ENCODE peak calls at places on chromosomes 3 and 15, in ten cellular contexts. One of them, this sample, is unnamed.

GRCh38 chr3:126401611-126402160 is 7.0 kb downstream of the CFAP100 start:
- DNase-seq in fibroblast of mammary gland: no peak
- DNase-seq in Calu3: no peak
- DNase-seq in body of pancreas: no peak
- DNase-seq in GM13977: no peak
- DNase-seq in ovary: no peak
- DNase-seq in esophagus squamous epithelium: no peak
- DNase-seq in HepG2: no peak
- DNase-seq in cardiac fibroblast: no peak
- DNase-seq in left lung: no peak
- DNase-seq in this sample: no peak

GRCh38 chr15:76059320-76060097 is at the start of gene TMEM266:
- DNase-seq in fibroblast of mammary gland: no peak
- DNase-seq in Calu3: peak; percentile 57
- DNase-seq in body of pancreas: peak; percentile 67
- DNase-seq in GM13977: peak; percentile 88
- DNase-seq in ovary: peak; percentile 31
- DNase-seq in esophagus squamous epithelium: no peak
- DNase-seq in HepG2: no peak
- DNase-seq in cardiac fibroblast: peak; percentile 9
- DNase-seq in left lung: peak; percentile 35
- DNase-seq in this sample: peak; percentile 80

GRCh38 chr3:53513556-53514190 is 19.3 kb downstream of the CACNA1D start:
- DNase-seq in fibroblast of mammary gland: peak; percentile 4
- DNase-seq in Calu3: peak; percentile 22
- DNase-seq in body of pancreas: no peak
- DNase-seq in GM13977: peak; percentile 37
- DNase-seq in ovary: no peak
- DNase-seq in esophagus squamous epithelium: no peak
- DNase-seq in HepG2: peak; percentile 25
- DNase-seq in cardiac fibroblast: no peak
- DNase-seq in left lung: no peak
- DNase-seq in this sample: no peak

GRCh38 chr15:76197703-76198455 is 113.4 kb downstream of the ETFA start:
- DNase-seq in fibroblast of mammary gland: no peak
- DNase-seq in Calu3: peak; percentile 73
- DNase-seq in body of pancreas: no peak
- DNase-seq in GM13977: no peak
- DNase-seq in ovary: no peak
- DNase-seq in esophagus squamous epithelium: no peak
- DNase-seq in HepG2: no peak
- DNase-seq in cardiac fibroblast: no peak
- DNase-seq in left lung: no peak
- DNase-seq in this sample: no peak

GRCh38 chr3:149480326-149481017 is 6.0 kb downstream of the TM4SF4 start:
- DNase-seq in fibroblast of mammary gland: peak; percentile 91
- DNase-seq in Calu3: peak; percentile 97
- DNase-seq in body of pancreas: peak; percentile 91
- DNase-seq in GM13977: peak; percentile 75
- DNase-seq in ovary: peak; percentile 70
- DNase-seq in esophagus squamous epithelium: peak; percentile 9
- DNase-seq in HepG2: peak; percentile 85
- DNase-seq in cardiac fibroblast: peak; percentile 92
- DNase-seq in left lung: peak; percentile 83
- DNase-seq in this sample: peak; percentile 83

GRCh38 chr15:45333550-45333949 is 44.8 kb downstream of the GATM start:
- DNase-seq in fibroblast of mammary gland: peak; percentile 38
- DNase-seq in Calu3: peak; percentile 26
- DNase-seq in body of pancreas: no peak
- DNase-seq in GM13977: no peak
- DNase-seq in ovary: peak; percentile 68
- DNase-seq in esophagus squamous epithelium: no peak
- DNase-seq in HepG2: peak; percentile 53
- DNase-seq in cardiac fibroblast: peak; percentile 31
- DNase-seq in left lung: no peak
- DNase-seq in this sample: no peak

GRCh38 chr15:91117375-91117774 is 17.3 kb downstream of the SV2B start:
- DNase-seq in fibroblast of mammary gland: no peak
- DNase-seq in Calu3: no peak
- DNase-seq in body of pancreas: no peak
- DNase-seq in GM13977: no peak
- DNase-seq in ovary: no peak
- DNase-seq in esophagus squamous epithelium: no peak
- DNase-seq in HepG2: no peak
- DNase-seq in cardiac fibroblast: no peak
- DNase-seq in left lung: no peak
- DNase-seq in this sample: no peak

GRCh38 chr3:99895706-99896441 is 78.2 kb downstream of the CMSS1 start:
- DNase-seq in fibroblast of mammary gland: peak; percentile 94
- DNase-seq in Calu3: no peak
- DNase-seq in body of pancreas: no peak
- DNase-seq in GM13977: no peak
- DNase-seq in ovary: no peak
- DNase-seq in esophagus squamous epithelium: no peak
- DNase-seq in HepG2: peak; percentile 82
- DNase-seq in cardiac fibroblast: peak; percentile 71
- DNase-seq in left lung: no peak
- DNase-seq in this sample: no peak

GRCh38 chr15:99474981-99475753 is 90.6 kb upstream of the MEF2A start:
- DNase-seq in fibroblast of mammary gland: no peak
- DNase-seq in Calu3: no peak
- DNase-seq in body of pancreas: no peak
- DNase-seq in GM13977: no peak
- DNase-seq in ovary: no peak
- DNase-seq in esophagus squamous epithelium: no peak
- DNase-seq in HepG2: no peak
- DNase-seq in cardiac fibroblast: peak; percentile 32
- DNase-seq in left lung: no peak
- DNase-seq in this sample: no peak

GRCh38 chr3:71341721-71342120 is 241.8 kb downstream of the FOXP1 start:
- DNase-seq in fibroblast of mammary gland: peak; percentile 83
- DNase-seq in Calu3: no peak
- DNase-seq in body of pancreas: no peak
- DNase-seq in GM13977: no peak
- DNase-seq in ovary: no peak
- DNase-seq in esophagus squamous epithelium: no peak
- DNase-seq in HepG2: no peak
- DNase-seq in cardiac fibroblast: peak; percentile 73
- DNase-seq in left lung: no peak
- DNase-seq in this sample: no peak

GRCh38 chr3:72892081-72892763 is 4.4 kb downstream of the GXYLT2 start:
- DNase-seq in fibroblast of mammary gland: peak; percentile 98
- DNase-seq in Calu3: no peak
- DNase-seq in body of pancreas: no peak
- DNase-seq in GM13977: no peak
- DNase-seq in ovary: peak; percentile 53
- DNase-seq in esophagus squamous epithelium: no peak
- DNase-seq in HepG2: peak; percentile 56
- DNase-seq in cardiac fibroblast: peak; percentile 93
- DNase-seq in left lung: no peak
- DNase-seq in this sample: no peak

GRCh38 chr3:72890166-72890925 is 2.5 kb downstream of the GXYLT2 start:
- DNase-seq in fibroblast of mammary gland: no peak
- DNase-seq in Calu3: no peak
- DNase-seq in body of pancreas: no peak
- DNase-seq in GM13977: no peak
- DNase-seq in ovary: no peak
- DNase-seq in esophagus squamous epithelium: no peak
- DNase-seq in HepG2: peak; percentile 11
- DNase-seq in cardiac fibroblast: no peak
- DNase-seq in left lung: no peak
- DNase-seq in this sample: no peak

GRCh38 chr3:72892870-72893269 is 5.0 kb downstream of the GXYLT2 start:
- DNase-seq in fibroblast of mammary gland: peak; percentile 11
- DNase-seq in Calu3: no peak
- DNase-seq in body of pancreas: no peak
- DNase-seq in GM13977: no peak
- DNase-seq in ovary: no peak
- DNase-seq in esophagus squamous epithelium: no peak
- DNase-seq in HepG2: peak; percentile 33
- DNase-seq in cardiac fibroblast: no peak
- DNase-seq in left lung: no peak
- DNase-seq in this sample: no peak

GRCh38 chr3:72889310-72890165 is 1.7 kb downstream of the GXYLT2 start:
- DNase-seq in fibroblast of mammary gland: no peak
- DNase-seq in Calu3: no peak
- DNase-seq in body of pancreas: no peak
- DNase-seq in GM13977: no peak
- DNase-seq in ovary: peak; percentile 34
- DNase-seq in esophagus squamous epithelium: no peak
- DNase-seq in HepG2: no peak
- DNase-seq in cardiac fibroblast: no peak
- DNase-seq in left lung: no peak
- DNase-seq in this sample: no peak

DNA sequence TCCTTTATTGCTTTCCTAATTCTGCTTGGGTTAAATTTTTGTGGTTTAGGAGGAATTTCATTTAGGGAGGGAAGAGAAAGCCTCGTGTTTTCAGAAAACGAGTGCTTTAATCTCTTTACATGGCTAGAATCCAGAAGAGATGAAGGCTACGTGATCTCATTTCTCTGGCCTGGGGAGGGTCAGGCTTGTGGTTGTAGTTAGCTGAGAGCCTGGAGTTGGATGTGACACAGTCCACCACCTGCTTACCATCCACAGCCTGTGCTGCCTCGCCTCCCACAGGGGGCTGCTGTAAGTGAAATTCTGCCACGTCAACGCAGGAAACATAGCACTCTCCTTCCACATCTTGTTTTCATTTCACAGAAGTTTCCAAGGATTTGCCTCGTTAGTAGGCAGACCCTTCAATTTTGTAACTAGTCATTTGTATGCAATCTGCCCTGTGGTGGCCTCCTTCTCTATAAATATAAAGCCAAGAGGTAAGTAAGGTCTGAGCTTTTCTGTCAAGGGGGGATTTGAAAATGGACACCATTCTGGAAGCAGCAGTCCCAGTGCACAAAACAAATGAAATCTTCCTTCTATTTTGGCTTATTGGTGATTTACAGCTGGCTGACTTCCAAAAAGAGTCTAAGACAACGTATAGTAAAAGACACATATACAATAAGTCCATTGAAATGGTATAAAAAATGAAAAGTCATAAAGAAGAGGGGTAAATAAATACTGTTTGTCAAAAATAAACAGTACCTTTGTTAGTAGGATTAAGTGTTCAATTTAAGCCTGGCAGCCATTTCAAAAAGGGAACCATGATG is 3.4 kb downstream of the GXYLT2 start:
- DNase-seq in fibroblast of mammary gland: peak; percentile 99
- DNase-seq in Calu3: no peak
- DNase-seq in body of pancreas: no peak
- DNase-seq in GM13977: no peak
- DNase-seq in ovary: peak; percentile 82
- DNase-seq in esophagus squamous epithelium: no peak
- DNase-seq in HepG2: peak; percentile 46
- DNase-seq in cardiac fibroblast: peak; percentile 98
- DNase-seq in left lung: peak; percentile 44
- DNase-seq in this sample: no peak
- TF ChIP-seq CTCF in fibroblast of mammary gland: peak; percentile 22
- TF ChIP-seq CTCF in Calu3: no peak
- TF ChIP-seq CTCF in body of pancreas: no peak
- TF ChIP-seq CTCF in GM13977: no peak
- TF ChIP-seq CTCF in ovary: no peak
- TF ChIP-seq CTCF in esophagus squamous epithelium: no peak
- TF ChIP-seq CTCF in HepG2: peak; percentile 23
- TF ChIP-seq CTCF in cardiac fibroblast: peak; percentile 19
- TF ChIP-seq CTCF in left lung: no peak
- TF ChIP-seq CTCF in this sample: no peak

GRCh38 chr3:124620600-124621063 is 109.6 kb upstream of the UMPS start:
- DNase-seq in fibroblast of mammary gland: peak; percentile 33
- DNase-seq in Calu3: peak; percentile 26
- DNase-seq in body of pancreas: peak; percentile 37
- DNase-seq in GM13977: peak; percentile 17
- DNase-seq in ovary: peak; percentile 23
- DNase-seq in esophagus squamous epithelium: no peak
- DNase-seq in HepG2: peak; percentile 96
- DNase-seq in cardiac fibroblast: peak; percentile 51
- DNase-seq in left lung: peak; percentile 52
- DNase-seq in this sample: peak; percentile 47
- TF ChIP-seq CTCF in fibroblast of mammary gland: no peak
- TF ChIP-seq CTCF in Calu3: no peak
- TF ChIP-seq CTCF in body of pancreas: peak; percentile 37
- TF ChIP-seq CTCF in GM13977: peak; percentile 39
- TF ChIP-seq CTCF in ovary: no peak
- TF ChIP-seq CTCF in esophagus squamous epithelium: no peak
- TF ChIP-seq CTCF in HepG2: no peak
- TF ChIP-seq CTCF in cardiac fibroblast: no peak
- TF ChIP-seq CTCF in left lung: no peak
- TF ChIP-seq CTCF in this sample: peak; percentile 42

DNA sequence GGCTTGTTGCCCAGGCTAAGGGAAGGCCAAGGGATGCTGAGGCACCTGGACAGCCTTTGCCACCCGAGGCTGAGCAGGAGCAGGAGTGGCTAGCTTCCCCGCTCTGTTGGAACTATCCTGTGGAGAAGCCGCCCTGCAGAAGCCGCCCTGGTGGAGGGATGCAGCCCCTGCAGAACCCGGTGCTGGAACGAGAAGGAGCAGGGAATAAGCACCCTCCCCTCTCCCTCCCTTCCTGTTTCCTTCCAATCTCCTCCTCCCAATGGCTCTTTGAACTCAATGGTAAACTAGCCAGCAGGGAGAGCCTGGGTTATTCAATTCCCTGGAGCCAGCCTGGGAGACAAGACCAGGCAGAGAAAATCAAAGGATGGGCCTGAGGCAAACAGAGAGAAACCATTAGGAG is 11.8 kb upstream of the HRG start:
- DNase-seq in fibroblast of mammary gland: no peak
- DNase-seq in Calu3: no peak
- DNase-seq in body of pancreas: no peak
- DNase-seq in GM13977: no peak
- DNase-seq in ovary: no peak
- DNase-seq in esophagus squamous epithelium: no peak
- DNase-seq in HepG2: peak; percentile 60
- DNase-seq in cardiac fibroblast: no peak
- DNase-seq in left lung: no peak
- DNase-seq in this sample: no peak
- TF ChIP-seq CTCF in fibroblast of mammary gland: no peak
- TF ChIP-seq CTCF in Calu3: no peak
- TF ChIP-seq CTCF in body of pancreas: no peak
- TF ChIP-seq CTCF in GM13977: no peak
- TF ChIP-seq CTCF in ovary: no peak
- TF ChIP-seq CTCF in esophagus squamous epithelium: peak; percentile 17
- TF ChIP-seq CTCF in HepG2: peak; percentile 35
- TF ChIP-seq CTCF in cardiac fibroblast: no peak
- TF ChIP-seq CTCF in left lung: no peak
- TF ChIP-seq CTCF in this sample: no peak

DNA sequence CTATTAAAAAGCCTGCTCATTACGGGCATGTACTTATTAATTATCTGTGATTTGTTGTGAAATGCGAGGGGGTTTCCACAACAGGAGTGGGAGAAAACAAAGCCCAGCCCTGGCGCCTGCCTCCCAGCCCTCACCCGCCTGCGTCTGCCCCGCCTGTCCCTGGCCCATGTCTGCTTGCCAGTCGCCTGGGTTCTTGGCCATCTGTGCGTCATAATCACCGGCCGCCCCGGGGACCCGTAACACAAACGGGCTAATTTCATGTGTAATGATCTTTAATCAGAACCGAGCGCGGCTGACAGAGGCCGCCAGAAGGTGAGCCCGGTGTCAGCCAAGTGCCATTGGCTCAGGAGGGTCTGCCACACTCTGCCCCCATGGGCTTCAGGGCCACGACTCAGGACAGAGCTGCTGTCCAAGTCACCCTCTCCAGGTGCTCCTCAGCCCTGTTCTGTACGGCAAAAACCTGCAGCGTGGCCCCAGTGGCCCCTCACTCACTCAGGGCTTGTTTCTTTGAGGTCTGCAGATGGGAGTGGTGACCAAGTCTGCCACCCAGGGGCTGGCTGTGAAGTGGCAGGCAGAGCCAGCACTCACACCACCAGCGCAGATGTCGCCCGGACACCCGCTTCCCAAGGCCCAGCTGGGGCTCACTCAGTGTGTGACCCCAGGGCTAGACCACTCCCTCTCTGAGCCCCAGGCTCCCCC is 28.8 kb upstream of the TMEM115 start:
- DNase-seq in fibroblast of mammary gland: no peak
- DNase-seq in Calu3: peak; percentile 31
- DNase-seq in body of pancreas: peak; percentile 43
- DNase-seq in GM13977: no peak
- DNase-seq in ovary: no peak
- DNase-seq in esophagus squamous epithelium: no peak
- DNase-seq in HepG2: no peak
- DNase-seq in cardiac fibroblast: no peak
- DNase-seq in left lung: no peak
- DNase-seq in this sample: no peak
- TF ChIP-seq CTCF in fibroblast of mammary gland: peak; percentile 3
- TF ChIP-seq CTCF in Calu3: no peak
- TF ChIP-seq CTCF in body of pancreas: peak; percentile 57
- TF ChIP-seq CTCF in GM13977: peak; percentile 26
- TF ChIP-seq CTCF in ovary: no peak
- TF ChIP-seq CTCF in esophagus squamous epithelium: no peak
- TF ChIP-seq CTCF in HepG2: peak; percentile 73
- TF ChIP-seq CTCF in cardiac fibroblast: peak; percentile 13
- TF ChIP-seq CTCF in left lung: no peak
- TF ChIP-seq CTCF in this sample: peak; percentile 8

This sample was measured in GM10248.